ENCODE peak calls at places on chromosome 18, in eight cellular contexts. A, S, F, O, K, G, R and Y are unnamed samples.

GRCh38 chr18:13231151-13231550 is 12.6 kb downstream of the LDLRAD4 start:
- DNase-seq in G (no peak), S (no peak), A (no peak), F (no peak), O (no peak), R (no peak), K (no peak), Y (no peak)

GRCh38 chr18:59871711-59872362 is 28.0 kb upstream of the PMAIP1 start:
- DNase-seq in K (no peak), R (no peak), A (no peak), S (no peak), G (no peak), F (no peak), O (no peak), Y (no peak)

GRCh38 chr18:13003466-13003896 is 12.3 kb downstream of the CEP192 start:
- DNase-seq in R (peak), A (no peak), K (peak), G (peak), S (peak), F (no peak), O (peak), Y (peak)

GRCh38 chr18:79064228-79064627 is 5.0 kb upstream of the ATP9B start:
- DNase-seq in G (no peak), A (no peak), F (no peak), R (no peak), S (no peak), O (no peak), K (no peak), Y (no peak)

GRCh38 chr18:57150828-57151227 is 3.9 kb downstream of the BOD1L2 start:
- DNase-seq in G (no peak), F (no peak), O (no peak), K (no peak), R (peak), S (no peak), A (no peak), Y (no peak)

GRCh38 chr18:13503839-13504238 is 222.5 kb downstream of the FAM210A start:
- DNase-seq in R (no peak), O (no peak), K (no peak), S (no peak), A (no peak), G (no peak), F (no peak), Y (no peak)

GRCh38 chr18:50614838-50615237 is 55.0 kb downstream of the MAPK4 start:
- DNase-seq in K (no peak), G (no peak), S (peak), A (peak), R (no peak), O (peak), F (peak), Y (peak)

GRCh38 chr18:62904396-62905285 is 189.3 kb downstream of the PHLPP1 start:
- DNase-seq in R (no peak), S (no peak), F (no peak), G (no peak), A (no peak), O (no peak), K (no peak), Y (no peak)

GRCh38 chr18:67232406-67232805 is 284.1 kb downstream of the DSEL start:
- DNase-seq in R (no peak), O (peak), S (peak), G (no peak), K (peak), F (no peak), A (no peak), Y (peak)

GRCh38 chr18:40882468-40882867 is 1072.6 kb upstream of the PIK3C3 start:
- DNase-seq in K (no peak), S (no peak), A (no peak), G (no peak), F (no peak), O (no peak), R (no peak), Y (no peak)

GRCh38 chr18:42190643-42191042 is 235.6 kb downstream of the PIK3C3 start:
- DNase-seq in R (no peak), K (no peak), G (no peak), A (no peak), O (no peak), S (no peak), F (no peak), Y (no peak)
- TF ChIP-seq CTCF in R (no peak), K (no peak), G (no peak), A (no peak), O (no peak), S (no peak), F (no peak), Y (no peak)

DNA sequence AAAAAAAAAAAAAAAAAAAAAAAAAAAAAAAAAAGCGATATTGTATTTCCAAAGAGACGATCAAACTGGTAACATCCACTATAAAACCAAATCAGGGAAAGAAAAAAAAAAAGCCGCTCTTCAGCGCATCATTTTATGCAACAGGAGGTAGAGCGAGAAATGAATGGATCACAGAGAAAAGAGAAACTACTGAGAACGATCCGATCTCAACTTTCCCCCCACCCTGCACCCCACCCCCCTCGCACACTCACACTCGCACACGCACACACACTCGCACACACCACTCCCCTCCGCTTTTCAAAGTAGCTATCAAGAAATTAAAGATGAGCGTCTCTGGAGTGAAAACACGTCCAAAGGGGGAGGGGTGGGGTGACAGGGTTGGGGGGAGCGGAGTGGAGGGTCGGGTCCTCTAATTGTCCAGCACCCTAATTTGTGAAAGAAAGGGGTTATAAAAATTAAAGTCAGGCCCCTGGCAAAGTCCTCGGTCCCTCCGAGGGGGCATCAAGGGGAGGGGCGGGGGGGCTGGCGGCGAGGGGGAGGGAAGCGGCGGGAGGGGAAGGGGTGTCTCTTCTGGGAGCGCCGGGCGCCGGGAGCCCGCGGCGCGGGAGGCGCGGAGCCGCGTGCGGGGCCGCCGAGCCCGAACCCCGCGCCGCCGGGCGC is 521 bp downstream of the TCF4 start:
- DNase-seq in G (no peak), A (no peak), R (peak), O (peak), K (no peak), S (peak), F (peak), Y (peak)
- H3K4me3 ChIP-seq in G (peak), A (peak), R (peak), O (peak), K (peak), S (peak), F (peak), Y (peak)

DNA sequence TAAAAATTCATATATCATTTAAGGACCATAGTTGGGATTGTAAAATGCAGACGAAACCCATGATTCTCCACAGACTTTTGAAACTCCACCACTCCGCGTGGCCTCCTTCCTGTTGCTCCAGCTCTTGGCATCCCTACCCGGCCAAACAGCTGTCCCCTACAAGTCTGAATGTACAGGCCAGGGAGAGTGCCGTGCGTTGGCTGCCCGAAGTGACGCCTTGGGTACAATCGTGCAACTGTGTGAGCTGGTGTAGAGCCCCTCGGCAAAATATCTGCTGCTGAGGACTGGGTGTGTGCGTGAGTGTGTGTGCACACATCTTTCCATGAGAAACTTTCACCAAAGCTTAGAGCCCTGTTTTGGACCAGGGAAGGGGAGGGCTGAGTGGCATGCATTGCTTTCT is 43.8 kb upstream of the ZNF516 start:
- DNase-seq in S (no peak), A (no peak), R (no peak), F (no peak), K (no peak), O (no peak), G (no peak), Y (no peak)
- TF ChIP-seq CTCF in S (no peak), A (no peak), R (no peak), F (no peak), K (no peak), O (no peak), G (no peak), Y (no peak)

GRCh38 chr18:46474487-46475366 is 182.3 kb downstream of the LOXHD1 start:
- DNase-seq in S (no peak), F (no peak), O (peak), G (no peak), R (peak), A (no peak), K (no peak), Y (no peak)
- H3K4me3 ChIP-seq in S (no peak), F (no peak), O (no peak), G (no peak), R (no peak), A (no peak), K (no peak), Y (no peak)